ENCODE peak calls at places on chromosome 17, in four cellular contexts. Q, B, F and N are unnamed samples.

GRCh38 chr17:44216173-44216572 is 3.3 kb downstream of the UBTF start:
- DNase-seq in Q (no peak), B (no peak), F (no peak), N (no peak)

GRCh38 chr17:36059455-36059854 is 4.6 kb upstream of the CCL18 start:
- DNase-seq in Q (no peak), B (no peak), F (no peak), N (no peak)

GRCh38 chr17:39306028-39306427 is 80.3 kb upstream of the STAC2 start:
- DNase-seq in Q (no peak), B (no peak), F (no peak), N (no peak)

GRCh38 chr17:1227917-1228751 is 42.1 kb upstream of the BHLHA9 start:
- DNase-seq in Q (no peak), B (no peak), F (no peak), N (no peak)

GRCh38 chr17:79949646-79950292 is 85.9 kb downstream of the TBC1D16 start:
- DNase-seq in Q (no peak), B (no peak), F (no peak), N (no peak)

GRCh38 chr17:50311112-50311460 is 34.8 kb upstream of the XYLT2 start:
- DNase-seq in Q (no peak), B (no peak), F (no peak), N (no peak)

GRCh38 chr17:45332989-45333701 is 16.3 kb upstream of the MAP3K14 start:
- DNase-seq in Q (no peak), B (no peak), F (no peak), N (no peak)

GRCh38 chr17:335691-336090 is 16.9 kb downstream of the RPH3AL start:
- DNase-seq in Q (no peak), B (no peak), F (no peak), N (no peak)

GRCh38 chr17:31357831-31358400 is 33.6 kb upstream of the RAB11FIP4 start:
- DNase-seq in Q (no peak), B (no peak), F (no peak), N (peak)

GRCh38 chr17:28473542-28473941 is at the start of gene SLC13A2:
- DNase-seq in Q (peak), B (no peak), F (no peak), N (no peak)

GRCh38 chr17:63476857-63477470 is at the start of gene ACE:
- DNase-seq in Q (peak), B (no peak), F (no peak), N (no peak)

DNA sequence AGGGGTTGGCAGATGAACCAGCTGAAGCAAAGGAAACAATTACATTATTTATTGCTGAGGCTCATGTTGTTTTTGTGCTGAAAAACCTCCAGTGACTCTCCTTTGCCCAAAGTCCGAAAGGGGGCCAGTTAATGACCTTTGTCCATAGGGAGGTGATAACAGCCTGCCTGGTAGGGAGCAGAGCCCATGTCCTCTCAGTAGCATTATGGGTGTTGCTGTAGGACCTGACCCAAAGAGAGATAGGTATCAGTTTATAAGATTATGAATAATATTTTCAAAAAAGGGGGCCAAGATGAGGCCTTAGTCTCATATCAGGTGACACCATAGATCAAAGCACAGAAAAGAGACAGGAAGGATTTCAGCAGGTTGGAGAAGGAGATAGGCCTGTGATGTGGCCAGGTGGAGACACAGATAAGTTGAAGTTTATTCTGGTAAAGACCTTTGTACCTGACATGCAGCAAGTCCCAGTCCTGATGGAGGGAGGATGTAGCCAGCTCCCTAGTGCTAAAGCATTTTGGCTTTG is 55.1 kb downstream of the CENPV start:
- DNase-seq in Q (no peak), B (no peak), F (no peak), N (no peak)
- TF ChIP-seq CTCF in Q (no peak), B (no peak), F (no peak), N (no peak)

GRCh38 chr17:51435641-51436091 is 175.3 kb downstream of the UTP18 start:
- DNase-seq in Q (peak), B (no peak), F (no peak), N (no peak)
- TF ChIP-seq CTCF in Q (peak), B (peak), F (no peak), N (no peak)

GRCh38 chr17:76107507-76107906 is 3.9 kb upstream of the EXOC7 start:
- DNase-seq in Q (no peak), B (no peak), F (no peak), N (no peak)

GRCh38 chr17:76103274-76104139 is at the start of gene EXOC7:
- DNase-seq in Q (peak), B (peak), F (peak), N (peak)

GRCh38 chr17:76104140-76104895 is 731 bp upstream of the EXOC7 start:
- DNase-seq in Q (no peak), B (no peak), F (no peak), N (no peak)

GRCh38 chr17:76104896-76105231 is 1.3 kb upstream of the EXOC7 start:
- DNase-seq in Q (no peak), B (no peak), F (no peak), N (no peak)

DNA sequence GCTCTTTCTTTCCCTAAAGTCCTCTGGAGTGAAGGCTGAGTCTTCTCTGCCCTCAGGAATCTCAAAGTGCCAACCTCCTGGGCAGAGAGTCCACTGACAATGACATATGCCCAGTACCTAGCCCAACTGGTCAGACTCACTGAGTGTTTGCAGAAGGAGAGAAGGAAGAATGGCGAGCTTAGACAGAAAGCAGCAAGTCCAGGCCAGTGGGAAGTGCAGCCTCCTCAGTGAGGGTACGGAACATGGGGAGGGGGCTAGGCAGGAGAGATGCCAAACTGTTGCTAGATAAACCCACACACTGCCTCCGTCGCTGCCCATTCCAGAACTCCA is 678 bp downstream of the EXOC7 start:
- DNase-seq in Q (no peak), B (no peak), F (no peak), N (no peak)
- TF ChIP-seq CTCF in Q (no peak), B (no peak), F (no peak), N (no peak)

GRCh38 chr17:7442142-7442541 is 2.7 kb upstream of the CHRNB1 start:
- DNase-seq in Q (no peak), B (no peak), F (no peak), N (no peak)

GRCh38 chr17:7443499-7444485 is 1.1 kb upstream of the CHRNB1 start:
- DNase-seq in Q (no peak), B (no peak), F (no peak), N (no peak)

GRCh38 chr17:7444682-7445010 is 215 bp upstream of the CHRNB1 start:
- DNase-seq in Q (no peak), B (no peak), F (no peak), N (no peak)

GRCh38 chr17:7446669-7447068 is 1.8 kb downstream of the CHRNB1 start:
- DNase-seq in Q (no peak), B (no peak), F (no peak), N (no peak)

GRCh38 chr17:7445011-7445927 is at the start of gene CHRNB1:
- DNase-seq in Q (peak), B (no peak), F (no peak), N (no peak)
- TF ChIP-seq CTCF in Q (no peak), B (no peak), F (no peak), N (no peak)

DNA sequence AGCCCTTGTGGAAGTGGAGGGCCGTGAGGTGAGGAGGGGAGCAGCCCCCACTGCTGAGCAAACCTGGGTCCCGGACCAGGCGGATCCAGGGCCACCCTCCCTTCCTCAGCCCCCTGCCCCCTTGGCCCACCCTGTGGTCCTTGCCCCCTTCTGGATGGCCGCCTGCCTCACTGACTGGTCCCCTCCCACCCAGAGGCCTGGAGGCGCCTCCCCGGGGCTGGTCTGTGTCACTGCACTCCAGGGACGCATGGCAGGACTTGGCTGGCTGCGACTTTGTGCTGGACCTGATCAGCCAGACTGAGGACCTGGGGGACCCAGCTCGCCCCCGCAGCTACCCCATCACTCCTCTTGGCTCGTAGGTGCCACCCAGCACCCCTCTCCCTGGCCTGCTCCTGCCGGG is 19.2 kb upstream of the SMIM5 start:
- DNase-seq in Q (no peak), B (no peak), F (no peak), N (no peak)
- TF ChIP-seq CTCF in Q (no peak), B (peak), F (no peak), N (no peak)

DNA sequence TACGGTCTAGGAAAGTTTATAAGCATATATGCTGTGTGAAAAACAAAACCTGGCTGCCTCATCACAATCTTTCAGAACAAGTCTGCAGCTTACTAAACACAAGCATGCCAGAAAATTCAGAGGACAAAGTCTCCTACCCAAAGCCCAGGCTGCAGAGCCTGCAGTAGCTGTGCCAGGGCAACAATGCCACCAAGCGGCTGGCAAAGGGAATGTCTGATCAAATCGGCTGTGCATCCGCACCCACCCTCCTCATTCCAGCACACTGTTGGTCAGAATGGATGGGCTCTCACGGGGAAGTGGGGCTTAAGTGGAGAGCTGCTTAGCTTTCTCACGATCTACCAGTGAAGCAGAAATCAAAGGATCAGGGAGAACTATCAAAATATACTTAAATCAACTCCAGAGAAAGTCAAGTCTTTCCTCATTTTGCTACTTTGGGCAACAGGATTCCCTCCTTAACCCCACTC is 73.5 kb downstream of the CYTH1 start:
- DNase-seq in Q (peak), B (peak), F (peak), N (peak)
- TF ChIP-seq CTCF in Q (peak), B (peak), F (peak), N (peak)

GRCh38 chr17:72602517-72603345 is 481.9 kb downstream of the SOX9 start:
- DNase-seq in Q (peak), B (no peak), F (no peak), N (no peak)
- TF ChIP-seq CTCF in Q (no peak), B (peak), F (no peak), N (no peak)